ENCODE peak calls at places on chromosomes 11 and 22, in eight cellular contexts. N is HCT116, B is neural progenitor cell, O is hepatocyte, X is GM23338, Y is PC-3, P is OCI-LY7, V is MM.1S. C is an unnamed sample.

GRCh38 chr11:64624869-64625481 is 34.0 kb downstream of the SLC22A12 start:
- DNase-seq in O (no peak), P (peak; percentile 64), B (no peak), N (no peak), V (no peak), Y (no peak), X (no peak), C (no peak)

GRCh38 chr22:35839811-35840739 is 122.4 kb downstream of the APOL5 start:
- DNase-seq in Y (peak; percentile 91), O (peak; percentile 95), N (peak; percentile 95), P (peak; percentile 74), X (peak; percentile 96), V (peak; percentile 79), B (peak; percentile 94), C (peak; percentile 97)

GRCh38 chr11:105179542-105180278 is 40.1 kb upstream of the CARD18 start:
- DNase-seq in P (no peak), X (no peak), B (no peak), Y (peak; percentile 44), N (no peak), V (no peak), O (peak; percentile 12), C (no peak)

GRCh38 chr11:288328-289144 is at the start of gene PGGHG:
- DNase-seq in Y (peak; percentile 41), V (peak; percentile 49), B (peak; percentile 74), P (no peak), X (no peak), N (no peak), O (peak; percentile 84), C (peak; percentile 73)

GRCh38 chr11:112728288-112728687 is 232.9 kb upstream of the NCAM1 start:
- DNase-seq in N (no peak), P (no peak), X (no peak), Y (no peak), O (no peak), V (no peak), B (no peak), C (no peak)

GRCh38 chr11:45210846-45211245 is 64.4 kb downstream of the PRDM11 start:
- DNase-seq in V (no peak), B (no peak), O (no peak), X (no peak), P (no peak), N (no peak), Y (no peak), C (no peak)

GRCh38 chr22:49670610-49671330 is 156.9 kb downstream of the BRD1 start:
- DNase-seq in P (no peak), Y (no peak), O (no peak), N (no peak), V (no peak), X (no peak), B (peak; percentile 77), C (no peak)

GRCh38 chr22:43387815-43388214 is 24.0 kb upstream of the MPPED1 start:
- DNase-seq in B (no peak), P (no peak), O (no peak), X (no peak), V (no peak), N (no peak), Y (no peak), C (no peak)

GRCh38 chr11:44229664-44230063 is 80.3 kb downstream of the ALX4 start:
- DNase-seq in P (no peak), V (no peak), B (no peak), Y (no peak), X (no peak), N (no peak), O (no peak), C (peak; percentile 48)

GRCh38 chr11:6336293-6336692 is 16.0 kb upstream of the CAVIN3 start:
- DNase-seq in N (no peak), X (no peak), B (no peak), Y (no peak), O (no peak), P (no peak), V (no peak), C (no peak)

GRCh38 chr11:92225206-92225562 is 566 bp downstream of the FAT3 start:
- DNase-seq in X (peak; percentile 52), Y (no peak), N (no peak), P (no peak), O (peak; percentile 17), B (peak; percentile 51), V (no peak), C (no peak)

GRCh38 chr11:103806130-103806900 is 230.1 kb upstream of the DDI1 start:
- DNase-seq in V (no peak), Y (peak; percentile 66), N (no peak), X (no peak), B (no peak), O (peak; percentile 20), P (no peak), C (peak; percentile 83)

GRCh38 chr11:11976476-11977187 is 31.8 kb downstream of the DKK3 start:
- DNase-seq in O (no peak), B (no peak), V (no peak), Y (peak; percentile 54), X (no peak), N (no peak), P (no peak), C (peak; percentile 31)

GRCh38 chr22:50406416-50407170 is 63.5 kb downstream of the PPP6R2 start:
- DNase-seq in P (no peak), B (no peak), V (no peak), N (no peak), Y (no peak), O (no peak), X (no peak), C (no peak)

GRCh38 chr22:41288245-41288946 is 2.4 kb upstream of the RANGAP1 start:
- DNase-seq in V (no peak), P (no peak), O (peak; percentile 84), Y (peak; percentile 87), X (peak; percentile 41), B (no peak), N (peak; percentile 74), C (peak; percentile 82)

GRCh38 chr11:85737738-85738137 is 51.7 kb upstream of the CCDC89 start:
- DNase-seq in P (no peak), V (no peak), X (no peak), N (no peak), B (no peak), Y (peak; percentile 33), O (no peak), C (no peak)

GRCh38 chr11:4665424-4665823 is 21.6 kb downstream of the OR51E1 start:
- DNase-seq in V (no peak), N (no peak), B (no peak), P (no peak), Y (no peak), X (no peak), O (no peak), C (no peak)

GRCh38 chr11:88886796-88887195 is 179.0 kb downstream of the GRM5 start:
- DNase-seq in O (peak; percentile 21), Y (peak; percentile 94), X (peak; percentile 84), P (peak; percentile 76), B (peak; percentile 70), N (peak; percentile 55), V (peak; percentile 61), C (peak; percentile 60)

GRCh38 chr11:80435345-80435744 is 994.5 kb upstream of the TENM4 start:
- DNase-seq in O (no peak), B (no peak), N (no peak), X (no peak), P (no peak), V (no peak), Y (no peak), C (no peak)

GRCh38 chr11:123419720-123420466 is 10.2 kb upstream of the GRAMD1B start:
- DNase-seq in X (no peak), P (no peak), B (no peak), V (no peak), N (no peak), Y (no peak), O (peak; percentile 71), C (no peak)

GRCh38 chr11:115678942-115679341 is 174.7 kb upstream of the CADM1 start:
- DNase-seq in Y (no peak), O (peak; percentile 39), B (peak; percentile 67), X (peak; percentile 79), P (no peak), V (no peak), N (no peak), C (no peak)

GRCh38 chr11:129975543-129975942 is 27.1 kb downstream of the PRDM10 start:
- DNase-seq in V (no peak), Y (no peak), O (no peak), N (no peak), B (no peak), P (no peak), X (no peak), C (no peak)

GRCh38 chr11:65492637-65493366 is 6.0 kb upstream of the MALAT1 start:
- DNase-seq in N (no peak), P (peak; percentile 57), O (peak; percentile 70), V (no peak), B (no peak), Y (no peak), X (peak; percentile 20), C (peak; percentile 95)

GRCh38 chr11:58576792-58577440 is 1.3 kb upstream of the LPXN start:
- DNase-seq in N (no peak), V (peak; percentile 57), P (peak; percentile 27), O (peak; percentile 36), B (no peak), Y (peak; percentile 44), X (no peak), C (peak; percentile 73)

GRCh38 chr22:49966716-49967332 is 6.3 kb downstream of the PIM3 start:
- DNase-seq in V (no peak), N (no peak), Y (no peak), P (no peak), B (peak; percentile 51), X (no peak), O (peak; percentile 81), C (no peak)

GRCh38 chr11:10725114-10725906 is 25.7 kb upstream of the CTR9 start:
- DNase-seq in V (no peak), N (peak; percentile 79), O (no peak), P (no peak), X (no peak), B (no peak), Y (peak; percentile 83), C (peak; percentile 87)

GRCh38 chr11:130178441-130178971 is 18.9 kb downstream of the ST14 start:
- DNase-seq in O (no peak), X (no peak), P (peak; percentile 87), V (peak; percentile 64), Y (no peak), N (no peak), B (no peak), C (no peak)

GRCh38 chr22:38755155-38755910 is 465 bp downstream of the SUN2 start:
- DNase-seq in N (no peak), B (peak; percentile 91), O (peak; percentile 93), Y (peak; percentile 66), X (peak; percentile 66), P (peak; percentile 50), V (peak; percentile 75), C (peak; percentile 91)
- TF ChIP-seq EZH2phosphoT487 in N (no peak), B (no peak), O (no peak), Y (no peak), X (no peak), P (no peak), V (no peak), C (no peak)

GRCh38 chr11:2868604-2869526 is 16.7 kb downstream of the CDKN1C start:
- DNase-seq in B (peak; percentile 62), P (no peak), N (no peak), X (peak; percentile 32), O (no peak), V (no peak), Y (no peak), C (no peak)
- H3K4me3 ChIP-seq in B (peak overlapping the region; percentile 42), P (no peak overlapping the region), N (no peak overlapping the region), X (peak overlapping the region; percentile 44), O (no peak overlapping the region), V (no peak overlapping the region), Y (no peak overlapping the region), C (no peak overlapping the region)

GRCh38 chr11:98967005-98967404 is 53.7 kb upstream of the CNTN5 start:
- DNase-seq in P (no peak), X (no peak), B (no peak), V (no peak), O (no peak), Y (no peak), N (no peak), C (no peak)
- H4K20me1 ChIP-seq in P (no peaks in the 10 kb centered on the region), X (no peaks in the 10 kb centered on the region), B (no peaks in the 10 kb centered on the region), V (no peaks in the 10 kb centered on the region), O (no peaks in the 10 kb centered on the region), Y (no peaks in the 10 kb centered on the region), N (no peaks in the 10 kb centered on the region), C (no peaks in the 10 kb centered on the region)

GRCh38 chr11:74755395-74755995 is 6.8 kb downstream of the RNF169 start:
- DNase-seq in N (no peak), V (no peak), X (peak; percentile 66), O (no peak), Y (no peak), B (no peak), P (no peak), C (peak; percentile 16)
- TF ChIP-seq EZH2phosphoT487 in N (no peak), V (no peak), X (no peak), O (no peak), Y (no peak), B (no peak), P (no peak), C (no peak)

C was measured in GM23248.